ENCODE peak calls at places on chromosomes 6 and 20, in seven cellular contexts. One of them, this sample, is unnamed.

GRCh38 chr6:27119761-27120160 is 127.7 kb upstream of the PRSS16 start:
- DNase-seq in PC-9: no peak
- DNase-seq in fibroblast of pulmonary artery: no peak
- DNase-seq in epithelial cell of esophagus: no peak
- DNase-seq in spleen: no peak
- DNase-seq in fibroblast of mammary gland: no peak
- DNase-seq in hepatocyte: no peak
- DNase-seq in this sample: no peak

GRCh38 chr20:61173966-61174725 is 77.9 kb upstream of the CDH4 start:
- DNase-seq in PC-9: no peak
- DNase-seq in fibroblast of pulmonary artery: no peak
- DNase-seq in epithelial cell of esophagus: no peak
- DNase-seq in spleen: no peak
- DNase-seq in fibroblast of mammary gland: no peak
- DNase-seq in hepatocyte: no peak
- DNase-seq in this sample: no peak

GRCh38 chr20:49700411-49701185 is 13.1 kb downstream of the B4GALT5 start:
- DNase-seq in PC-9: peak; percentile 41
- DNase-seq in fibroblast of pulmonary artery: peak; percentile 86
- DNase-seq in epithelial cell of esophagus: peak; percentile 80
- DNase-seq in spleen: no peak
- DNase-seq in fibroblast of mammary gland: peak; percentile 80
- DNase-seq in hepatocyte: no peak
- DNase-seq in this sample: peak; percentile 89

GRCh38 chr6:139597087-139597763 is 222.8 kb upstream of the CITED2 start:
- DNase-seq in PC-9: no peak
- DNase-seq in fibroblast of pulmonary artery: peak; percentile 26
- DNase-seq in epithelial cell of esophagus: no peak
- DNase-seq in spleen: no peak
- DNase-seq in fibroblast of mammary gland: peak; percentile 8
- DNase-seq in hepatocyte: no peak
- DNase-seq in this sample: peak; percentile 35

GRCh38 chr20:37081717-37082289 is 14.0 kb downstream of the RBL1 start:
- DNase-seq in PC-9: no peak
- DNase-seq in fibroblast of pulmonary artery: no peak
- DNase-seq in epithelial cell of esophagus: no peak
- DNase-seq in spleen: no peak
- DNase-seq in fibroblast of mammary gland: peak; percentile 7
- DNase-seq in hepatocyte: no peak
- DNase-seq in this sample: no peak

GRCh38 chr20:39898467-39898852 is 790.6 kb downstream of the MAFB start:
- DNase-seq in PC-9: no peak
- DNase-seq in fibroblast of pulmonary artery: no peak
- DNase-seq in epithelial cell of esophagus: no peak
- DNase-seq in spleen: no peak
- DNase-seq in fibroblast of mammary gland: no peak
- DNase-seq in hepatocyte: no peak
- DNase-seq in this sample: no peak

GRCh38 chr6:165098165-165098564 is 211.2 kb downstream of the C6orf118 start:
- DNase-seq in PC-9: no peak
- DNase-seq in fibroblast of pulmonary artery: peak; percentile 7
- DNase-seq in epithelial cell of esophagus: peak; percentile 42
- DNase-seq in spleen: no peak
- DNase-seq in fibroblast of mammary gland: no peak
- DNase-seq in hepatocyte: no peak
- DNase-seq in this sample: peak; percentile 9

GRCh38 chr6:1182722-1183521 is 129.0 kb upstream of the FOXQ1 start:
- DNase-seq in PC-9: no peak
- DNase-seq in fibroblast of pulmonary artery: no peak
- DNase-seq in epithelial cell of esophagus: peak; percentile 23
- DNase-seq in spleen: no peak
- DNase-seq in fibroblast of mammary gland: no peak
- DNase-seq in hepatocyte: no peak
- DNase-seq in this sample: no peak

GRCh38 chr6:138440296-138440695 is 36.3 kb downstream of the HEBP2 start:
- DNase-seq in PC-9: no peak
- DNase-seq in fibroblast of pulmonary artery: no peak
- DNase-seq in epithelial cell of esophagus: no peak
- DNase-seq in spleen: no peak
- DNase-seq in fibroblast of mammary gland: no peak
- DNase-seq in hepatocyte: no peak
- DNase-seq in this sample: no peak

GRCh38 chr20:11919046-11919445 is 1.4 kb downstream of the BTBD3 start:
- DNase-seq in PC-9: no peak
- DNase-seq in fibroblast of pulmonary artery: peak; percentile 42
- DNase-seq in epithelial cell of esophagus: no peak
- DNase-seq in spleen: no peak
- DNase-seq in fibroblast of mammary gland: no peak
- DNase-seq in hepatocyte: peak; percentile 26
- DNase-seq in this sample: peak; percentile 17

GRCh38 chr20:56517641-56518040 is 6.9 kb upstream of the FAM209A start:
- DNase-seq in PC-9: no peak
- DNase-seq in fibroblast of pulmonary artery: no peak
- DNase-seq in epithelial cell of esophagus: no peak
- DNase-seq in spleen: peak; percentile 31
- DNase-seq in fibroblast of mammary gland: no peak
- DNase-seq in hepatocyte: no peak
- DNase-seq in this sample: no peak

GRCh38 chr6:15551798-15552197 is 111.0 kb downstream of the DTNBP1 start:
- DNase-seq in PC-9: no peak
- DNase-seq in fibroblast of pulmonary artery: peak; percentile 10
- DNase-seq in epithelial cell of esophagus: no peak
- DNase-seq in spleen: peak; percentile 83
- DNase-seq in fibroblast of mammary gland: no peak
- DNase-seq in hepatocyte: no peak
- DNase-seq in this sample: no peak

GRCh38 chr6:64520050-64520449 is 884.4 kb downstream of the PHF3 start:
- DNase-seq in PC-9: no peak
- DNase-seq in fibroblast of pulmonary artery: peak; percentile 94
- DNase-seq in epithelial cell of esophagus: peak; percentile 92
- DNase-seq in spleen: no peak
- DNase-seq in fibroblast of mammary gland: peak; percentile 97
- DNase-seq in hepatocyte: peak; percentile 52
- DNase-seq in this sample: peak; percentile 91

GRCh38 chr6:88380618-88381288 is 214.6 kb upstream of the CNR1 start:
- DNase-seq in PC-9: no peak
- DNase-seq in fibroblast of pulmonary artery: peak; percentile 38
- DNase-seq in epithelial cell of esophagus: peak; percentile 48
- DNase-seq in spleen: no peak
- DNase-seq in fibroblast of mammary gland: peak; percentile 69
- DNase-seq in hepatocyte: no peak
- DNase-seq in this sample: peak; percentile 79

GRCh38 chr6:159595173-159595572 is 97.9 kb downstream of the SOD2 start:
- DNase-seq in PC-9: no peak
- DNase-seq in fibroblast of pulmonary artery: peak; percentile 55
- DNase-seq in epithelial cell of esophagus: peak; percentile 64
- DNase-seq in spleen: no peak
- DNase-seq in fibroblast of mammary gland: peak; percentile 73
- DNase-seq in hepatocyte: no peak
- DNase-seq in this sample: peak; percentile 66

GRCh38 chr6:147821266-147821665 is 312.8 kb downstream of the SAMD5 start:
- DNase-seq in PC-9: no peak
- DNase-seq in fibroblast of pulmonary artery: no peak
- DNase-seq in epithelial cell of esophagus: no peak
- DNase-seq in spleen: no peak
- DNase-seq in fibroblast of mammary gland: no peak
- DNase-seq in hepatocyte: no peak
- DNase-seq in this sample: no peak

GRCh38 chr6:166501246-166501645 is 85.2 kb downstream of the RAMACL start:
- DNase-seq in PC-9: no peak
- DNase-seq in fibroblast of pulmonary artery: no peak
- DNase-seq in epithelial cell of esophagus: no peak
- DNase-seq in spleen: no peak
- DNase-seq in fibroblast of mammary gland: no peak
- DNase-seq in hepatocyte: no peak
- DNase-seq in this sample: no peak

GRCh38 chr6:46704562-46704961 is 16.9 kb downstream of the TDRD6 start:
- DNase-seq in PC-9: no peak
- DNase-seq in fibroblast of pulmonary artery: peak; percentile 40
- DNase-seq in epithelial cell of esophagus: peak; percentile 65
- DNase-seq in spleen: no peak
- DNase-seq in fibroblast of mammary gland: peak; percentile 43
- DNase-seq in hepatocyte: no peak
- DNase-seq in this sample: peak; percentile 57

GRCh38 chr6:35014786-35015185 is 125.7 kb downstream of the ANKS1A start:
- DNase-seq in PC-9: no peak
- DNase-seq in fibroblast of pulmonary artery: peak; percentile 51
- DNase-seq in epithelial cell of esophagus: peak; percentile 80
- DNase-seq in spleen: no peak
- DNase-seq in fibroblast of mammary gland: peak; percentile 60
- DNase-seq in hepatocyte: no peak
- DNase-seq in this sample: peak; percentile 64

GRCh38 chr6:90610671-90611542 is 24.0 kb upstream of the MAP3K7 start:
- DNase-seq in PC-9: no peak
- DNase-seq in fibroblast of pulmonary artery: peak; percentile 10
- DNase-seq in epithelial cell of esophagus: peak; percentile 32
- DNase-seq in spleen: peak; percentile 81
- DNase-seq in fibroblast of mammary gland: no peak
- DNase-seq in hepatocyte: peak; percentile 38
- DNase-seq in this sample: peak; percentile 33

GRCh38 chr20:45469336-45470261 is at the start of gene WFDC2:
- DNase-seq in PC-9: peak; percentile 87
- DNase-seq in fibroblast of pulmonary artery: no peak
- DNase-seq in epithelial cell of esophagus: no peak
- DNase-seq in spleen: no peak
- DNase-seq in fibroblast of mammary gland: no peak
- DNase-seq in hepatocyte: peak; percentile 60
- DNase-seq in this sample: no peak

GRCh38 chr6:1321715-1322114 is 9.8 kb downstream of the FOXQ1 start:
- DNase-seq in PC-9: no peak
- DNase-seq in fibroblast of pulmonary artery: peak; percentile 56
- DNase-seq in epithelial cell of esophagus: peak; percentile 33
- DNase-seq in spleen: no peak
- DNase-seq in fibroblast of mammary gland: peak; percentile 74
- DNase-seq in hepatocyte: no peak
- DNase-seq in this sample: peak; percentile 63

GRCh38 chr6:90411292-90411781 is 114.7 kb upstream of the BACH2 start:
- DNase-seq in PC-9: peak; percentile 81
- DNase-seq in fibroblast of pulmonary artery: no peak
- DNase-seq in epithelial cell of esophagus: peak; percentile 97
- DNase-seq in spleen: no peak
- DNase-seq in fibroblast of mammary gland: no peak
- DNase-seq in hepatocyte: peak; percentile 28
- DNase-seq in this sample: no peak

GRCh38 chr20:5150226-5151076 is 23.6 kb downstream of the CDS2 start:
- DNase-seq in PC-9: no peak
- DNase-seq in fibroblast of pulmonary artery: peak; percentile 49
- DNase-seq in epithelial cell of esophagus: no peak
- DNase-seq in spleen: no peak
- DNase-seq in fibroblast of mammary gland: peak; percentile 77
- DNase-seq in hepatocyte: peak; percentile 32
- DNase-seq in this sample: peak; percentile 16

GRCh38 chr20:61157301-61157700 is 94.8 kb upstream of the CDH4 start:
- DNase-seq in PC-9: no peak
- DNase-seq in fibroblast of pulmonary artery: no peak
- DNase-seq in epithelial cell of esophagus: no peak
- DNase-seq in spleen: no peak
- DNase-seq in fibroblast of mammary gland: no peak
- DNase-seq in hepatocyte: no peak
- DNase-seq in this sample: no peak

GRCh38 chr6:126300735-126301134 is 39.2 kb upstream of the CENPW start:
- DNase-seq in PC-9: no peak
- DNase-seq in fibroblast of pulmonary artery: no peak
- DNase-seq in epithelial cell of esophagus: no peak
- DNase-seq in spleen: no peak
- DNase-seq in fibroblast of mammary gland: no peak
- DNase-seq in hepatocyte: no peak
- DNase-seq in this sample: no peak

GRCh38 chr20:10412591-10413408 is 21.2 kb downstream of the MKKS start:
- DNase-seq in PC-9: no peak
- DNase-seq in fibroblast of pulmonary artery: peak; percentile 23
- DNase-seq in epithelial cell of esophagus: no peak
- DNase-seq in spleen: no peak
- DNase-seq in fibroblast of mammary gland: peak; percentile 15
- DNase-seq in hepatocyte: no peak
- DNase-seq in this sample: peak; percentile 29
- TF ChIP-seq CTCF in PC-9: peak; percentile 34
- TF ChIP-seq CTCF in fibroblast of pulmonary artery: peak; percentile 26
- TF ChIP-seq CTCF in epithelial cell of esophagus: peak; percentile 11
- TF ChIP-seq CTCF in spleen: no peak
- TF ChIP-seq CTCF in fibroblast of mammary gland: peak; percentile 17
- TF ChIP-seq CTCF in hepatocyte: peak; percentile 32
- TF ChIP-seq CTCF in this sample: peak; percentile 2

DNA sequence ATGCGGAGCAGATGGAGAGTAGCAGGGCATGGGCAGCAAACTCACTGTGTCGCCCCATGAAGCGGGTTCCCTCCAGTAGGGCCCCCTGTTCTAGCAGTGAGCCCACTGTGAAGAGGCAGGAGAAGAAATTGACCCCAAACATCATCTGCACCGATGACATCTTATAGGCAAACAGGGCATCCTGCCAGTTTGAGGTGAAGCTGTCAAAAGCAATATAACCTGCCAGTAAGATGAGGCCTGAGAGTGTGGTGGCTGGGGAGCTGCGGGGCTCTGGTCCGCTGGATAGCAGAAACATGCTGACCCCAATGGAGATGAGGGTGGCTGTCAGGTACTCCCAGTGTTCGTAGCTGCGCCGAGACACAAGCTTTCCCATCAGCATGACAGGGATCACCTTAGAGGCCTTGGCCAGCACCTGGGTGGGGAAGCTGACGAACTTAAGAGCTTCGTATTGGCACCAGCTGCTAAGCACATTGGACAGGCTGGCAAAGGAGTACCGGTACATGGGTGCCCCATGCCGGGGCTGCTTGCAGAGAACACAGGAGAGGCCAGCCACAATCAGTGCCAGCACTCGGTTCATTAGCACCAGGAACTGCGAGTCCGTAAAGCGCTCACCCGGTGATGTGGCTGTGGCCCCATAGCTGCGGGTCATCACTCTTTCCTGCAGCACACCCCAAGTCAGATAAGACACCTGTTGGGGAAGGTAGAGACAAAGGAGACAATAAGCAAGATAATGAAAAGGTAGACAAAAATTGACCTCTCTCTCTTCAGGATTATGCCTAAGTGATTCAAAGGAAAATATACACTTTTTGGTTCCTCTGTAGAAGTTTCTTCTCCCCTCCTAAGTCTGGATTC is 2.1 kb downstream of the SLC35B2 start:
- DNase-seq in PC-9: peak; percentile 20
- DNase-seq in fibroblast of pulmonary artery: no peak
- DNase-seq in epithelial cell of esophagus: no peak
- DNase-seq in spleen: peak; percentile 72
- DNase-seq in fibroblast of mammary gland: no peak
- DNase-seq in hepatocyte: no peak
- DNase-seq in this sample: no peak
- H3K4me3 ChIP-seq in PC-9: peak overlapping the region; percentile 78
- H3K4me3 ChIP-seq in fibroblast of pulmonary artery: no peak overlapping the region
- H3K4me3 ChIP-seq in epithelial cell of esophagus: no peak overlapping the region
- H3K4me3 ChIP-seq in spleen: no peak overlapping the region
- H3K4me3 ChIP-seq in fibroblast of mammary gland: no peak overlapping the region
- H3K4me3 ChIP-seq in hepatocyte: no peak overlapping the region
- H3K4me3 ChIP-seq in this sample: no peak overlapping the region

GRCh38 chr6:33418690-33419291 is 884 bp upstream of the CUTA start:
- DNase-seq in PC-9: no peak
- DNase-seq in fibroblast of pulmonary artery: peak; percentile 46
- DNase-seq in epithelial cell of esophagus: no peak
- DNase-seq in spleen: peak; percentile 69
- DNase-seq in fibroblast of mammary gland: peak; percentile 34
- DNase-seq in hepatocyte: no peak
- DNase-seq in this sample: peak; percentile 42
- TF ChIP-seq CTCF in PC-9: no peak
- TF ChIP-seq CTCF in fibroblast of pulmonary artery: no peak
- TF ChIP-seq CTCF in epithelial cell of esophagus: no peak
- TF ChIP-seq CTCF in spleen: no peak
- TF ChIP-seq CTCF in fibroblast of mammary gland: no peak
- TF ChIP-seq CTCF in hepatocyte: no peak
- TF ChIP-seq CTCF in this sample: no peak

GRCh38 chr20:62367483-62368302 is 581 bp upstream of the LAMA5 start:
- DNase-seq in PC-9: peak; percentile 69
- DNase-seq in fibroblast of pulmonary artery: no peak
- DNase-seq in epithelial cell of esophagus: no peak
- DNase-seq in spleen: no peak
- DNase-seq in fibroblast of mammary gland: no peak
- DNase-seq in hepatocyte: peak; percentile 72
- DNase-seq in this sample: no peak
- H3K4me3 ChIP-seq in PC-9: peak overlapping the region; percentile 58
- H3K4me3 ChIP-seq in fibroblast of pulmonary artery: no peak overlapping the region
- H3K4me3 ChIP-seq in epithelial cell of esophagus: peak overlapping the region; percentile 29
- H3K4me3 ChIP-seq in spleen: peak overlapping the region; percentile 65
- H3K4me3 ChIP-seq in fibroblast of mammary gland: no peak overlapping the region
- H3K4me3 ChIP-seq in hepatocyte: peak overlapping the region; percentile 52
- H3K4me3 ChIP-seq in this sample: peak overlapping the region; percentile 33

This sample was measured in cardiac fibroblast.